ENCODE peak calls at places on chromosomes 1 and 21, in five cellular contexts. M is breast epithelium, K is fibroblast of mammary gland, O is WERI-Rb-1, W is SK-N-SH. H is an unnamed sample.

GRCh38 chr1:89005286-89006151 is 13.1 kb upstream of the KYAT3 start:
- DNase-seq in M (peak), K (no peak), O (peak), W (no peak), H (no peak)

GRCh38 chr1:159755608-159756007 is 25.2 kb upstream of the DUSP23 start:
- DNase-seq in K (no peak), O (no peak), W (no peak), M (no peak), H (no peak)

GRCh38 chr1:206471415-206471801 is 1.1 kb downstream of the IKBKE start:
- DNase-seq in K (no peak), W (no peak), O (no peak), M (no peak), H (no peak)

GRCh38 chr21:34707876-34708325 is 39.1 kb downstream of the CLIC6 start:
- DNase-seq in M (no peak), W (no peak), O (no peak), K (no peak), H (no peak)

GRCh38 chr1:162561616-162562451 is at the start of gene UAP1:
- DNase-seq in W (no peak), M (no peak), K (no peak), O (no peak), H (no peak)

GRCh38 chr1:74222701-74223100 is 12.5 kb upstream of the TNNI3K start:
- DNase-seq in M (no peak), K (no peak), W (no peak), O (no peak), H (no peak)

GRCh38 chr1:164498792-164499191 is 60.2 kb upstream of the PBX1 start:
- DNase-seq in K (no peak), W (no peak), M (no peak), O (peak), H (no peak)

GRCh38 chr1:2534775-2535387 is 4.8 kb upstream of the HES5 start:
- DNase-seq in W (no peak), M (peak), O (no peak), K (peak), H (no peak)

GRCh38 chr1:187310038-187310437 is 481.3 kb downstream of the PLA2G4A start:
- DNase-seq in K (no peak), M (no peak), W (no peak), O (no peak), H (no peak)

GRCh38 chr1:83905315-83905907 is 93.5 kb downstream of the TTLL7 start:
- DNase-seq in W (peak), M (no peak), K (peak), O (no peak), H (no peak)

GRCh38 chr1:117615474-117615873 is 9.6 kb downstream of the TENT5C start:
- DNase-seq in W (no peak), K (no peak), O (no peak), M (no peak), H (no peak)

GRCh38 chr21:25862596-25862995 is 127.8 kb downstream of the GABPA start:
- DNase-seq in M (no peak), W (no peak), O (peak), K (peak), H (no peak)

GRCh38 chr1:241316372-241316771 is 40.6 kb downstream of the RGS7 start:
- DNase-seq in O (no peak), K (no peak), M (no peak), W (no peak), H (no peak)

GRCh38 chr1:20751462-20751990 is 19.0 kb upstream of the SH2D5 start:
- DNase-seq in W (no peak), K (no peak), O (no peak), M (no peak), H (no peak)

GRCh38 chr1:171434717-171435346 is 50.5 kb upstream of the PRRC2C start:
- DNase-seq in M (no peak), K (peak), O (no peak), W (no peak), H (no peak)

GRCh38 chr1:106676021-106676420 is 380.5 kb upstream of the PRMT6 start:
- DNase-seq in M (no peak), W (no peak), O (no peak), K (peak), H (no peak)

GRCh38 chr1:222126052-222126451 is 384.2 kb upstream of the DUSP10 start:
- DNase-seq in W (no peak), K (no peak), M (no peak), O (no peak), H (no peak)

GRCh38 chr1:228059536-228060457 is 22.7 kb upstream of the ARF1 start:
- DNase-seq in M (peak), K (peak), O (peak), W (peak), H (peak)

GRCh38 chr1:71377886-71378285 is 297.1 kb upstream of the ZRANB2 start:
- DNase-seq in W (no peak), K (no peak), M (no peak), O (no peak), H (no peak)

GRCh38 chr1:241998412-241998921 is 431 bp downstream of the MAP1LC3C start:
- DNase-seq in O (no peak), K (peak), W (no peak), M (no peak), H (peak)

GRCh38 chr1:87450615-87451209 is 122.0 kb downstream of the LMO4 start:
- DNase-seq in K (no peak), M (no peak), O (no peak), W (no peak), H (no peak)

GRCh38 chr21:42650441-42651421 is 2.7 kb upstream of the PDE9A start:
- DNase-seq in K (no peak), M (no peak), W (no peak), O (no peak), H (peak)

GRCh38 chr1:182789138-182790076 is at the start of gene NPL:
- DNase-seq in O (peak), K (peak), M (peak), W (peak), H (peak)

GRCh38 chr1:245310605-245311531 is 156.1 kb downstream of the KIF26B start:
- DNase-seq in W (peak), K (peak), M (no peak), O (no peak), H (peak)

GRCh38 chr1:150464422-150464826 is 22.8 kb upstream of the TARS2 start:
- DNase-seq in W (peak), K (peak), M (peak), O (peak), H (peak)

GRCh38 chr1:197481101-197481500 is 213.0 kb downstream of the CRB1 start:
- DNase-seq in M (no peak), K (no peak), W (no peak), O (no peak), H (no peak)

GRCh38 chr1:29581256-29581655 is 344.9 kb downstream of the PTPRU start:
- DNase-seq in W (no peak), K (no peak), M (no peak), O (no peak), H (no peak)

GRCh38 chr1:199684686-199685273 is 342.7 kb upstream of the NR5A2 start:
- DNase-seq in M (no peak), W (peak), K (peak), O (peak), H (no peak)

GRCh38 chr1:37471345-37472231 is 2.8 kb upstream of the ZC3H12A start:
- DNase-seq in W (peak), O (no peak), K (peak), M (peak), H (no peak)

GRCh38 chr1:199759268-199759724 is 268.2 kb upstream of the NR5A2 start:
- DNase-seq in W (no peak), O (no peak), K (peak), M (no peak), H (no peak)

GRCh38 chr1:145879775-145880174 is 5.9 kb downstream of the ANKRD35 start:
- DNase-seq in W (no peak), M (no peak), K (no peak), O (no peak), H (no peak)

GRCh38 chr1:22889213-22889827 is 83.3 kb downstream of the LACTBL1 start:
- DNase-seq in K (peak), M (no peak), O (peak), W (peak), H (no peak)

GRCh38 chr1:165143437-165144065 is 213.0 kb downstream of the LMX1A start:
- DNase-seq in W (no peak), O (peak), K (peak), M (no peak), H (peak)

GRCh38 chr1:160374701-160375443 is 8.0 kb downstream of the NHLH1 start:
- DNase-seq in O (peak), K (no peak), M (no peak), W (no peak), H (peak)

GRCh38 chr1:47951026-47951425 is 46.2 kb downstream of the TRABD2B start:
- DNase-seq in M (no peak), K (no peak), W (no peak), O (no peak), H (no peak)

GRCh38 chr1:47950481-47950880 is 46.7 kb downstream of the TRABD2B start:
- DNase-seq in K (no peak), M (no peak), O (no peak), W (no peak), H (no peak)

GRCh38 chr1:47948126-47948525 is 49.1 kb downstream of the TRABD2B start:
- DNase-seq in K (peak), M (no peak), O (peak), W (no peak), H (no peak)

GRCh38 chr1:47953661-47954060 is 43.5 kb downstream of the TRABD2B start:
- DNase-seq in O (no peak), W (no peak), K (no peak), M (no peak), H (no peak)

DNA sequence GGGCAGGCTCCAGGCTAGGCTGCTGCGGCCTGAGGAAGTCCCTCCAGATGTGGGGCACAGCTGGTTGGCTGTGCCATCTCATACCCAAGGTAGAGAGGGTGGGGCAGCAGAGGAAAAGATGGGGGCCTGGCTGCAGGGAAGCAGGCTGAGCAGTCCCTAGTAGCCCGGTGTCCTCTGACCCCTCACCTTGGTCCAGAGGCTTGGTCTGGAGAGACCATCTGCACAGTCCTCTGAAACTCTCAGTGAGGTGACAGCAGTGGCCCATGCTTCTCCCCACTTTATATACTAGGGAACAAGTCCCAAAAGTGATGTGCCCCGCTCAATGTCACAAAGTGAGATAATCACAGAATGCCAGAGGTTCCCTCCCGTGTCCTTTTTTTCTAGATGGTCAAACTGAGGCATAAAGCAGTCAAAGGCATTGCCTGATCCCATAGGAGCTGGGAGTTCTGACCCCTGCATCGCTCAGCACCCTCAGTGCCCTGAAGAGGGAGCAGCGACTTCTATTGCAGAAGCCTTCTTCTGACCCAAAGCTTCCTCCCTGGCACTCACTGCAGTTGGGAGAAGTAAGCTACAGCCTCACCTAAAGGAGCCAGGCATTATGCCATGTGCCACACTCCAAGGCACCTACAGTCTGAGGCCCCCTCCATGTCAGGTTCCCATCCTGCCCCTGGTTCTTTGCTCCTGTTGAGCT is 45.5 kb downstream of the TRABD2B start:
- DNase-seq in K (no peak), O (peak), W (no peak), M (no peak), H (no peak)
- TF ChIP-seq CTCF in K (no peak), O (peak), W (no peak), M (no peak), H (no peak)

GRCh38 chr1:4593106-4593505 is 61.3 kb upstream of the AJAP1 start:
- DNase-seq in O (no peak), K (no peak), W (no peak), M (no peak), H (no peak)

GRCh38 chr1:4595341-4596225 is 58.8 kb upstream of the AJAP1 start:
- DNase-seq in W (no peak), M (no peak), K (no peak), O (no peak), H (no peak)

GRCh38 chr1:4596486-4596885 is 57.9 kb upstream of the AJAP1 start:
- DNase-seq in M (no peak), W (no peak), O (no peak), K (no peak), H (no peak)

GRCh38 chr1:4597020-4597419 is 57.4 kb upstream of the AJAP1 start:
- DNase-seq in K (no peak), O (no peak), W (no peak), M (no peak), H (no peak)

GRCh38 chr1:4594286-4594991 is 60.0 kb upstream of the AJAP1 start:
- DNase-seq in W (no peak), M (no peak), O (peak), K (no peak), H (no peak)
- TF ChIP-seq CTCF in W (no peak), M (no peak), O (peak), K (no peak), H (no peak)

GRCh38 chr1:112737573-112737972 is 22.4 kb upstream of the PPM1J start:
- DNase-seq in O (no peak), K (no peak), W (no peak), M (no peak), H (no peak)

GRCh38 chr1:112731451-112731850 is 16.3 kb upstream of the PPM1J start:
- DNase-seq in M (no peak), O (no peak), W (no peak), K (no peak), H (no peak)

GRCh38 chr1:112729909-112730308 is 14.8 kb upstream of the PPM1J start:
- DNase-seq in W (no peak), M (no peak), K (no peak), O (peak), H (no peak)

GRCh38 chr1:112735752-112736151 is 20.6 kb upstream of the PPM1J start:
- DNase-seq in K (peak), O (no peak), M (no peak), W (no peak), H (no peak)
- TF ChIP-seq CTCF in K (no peak), O (no peak), M (no peak), W (no peak), H (no peak)

GRCh38 chr1:17572264-17572985 is 32.9 kb downstream of the ARHGEF10L start:
- DNase-seq in K (no peak), W (no peak), M (no peak), O (peak), H (no peak)
- TF ChIP-seq CTCF in K (no peak), W (peak), M (no peak), O (peak), H (peak)

DNA sequence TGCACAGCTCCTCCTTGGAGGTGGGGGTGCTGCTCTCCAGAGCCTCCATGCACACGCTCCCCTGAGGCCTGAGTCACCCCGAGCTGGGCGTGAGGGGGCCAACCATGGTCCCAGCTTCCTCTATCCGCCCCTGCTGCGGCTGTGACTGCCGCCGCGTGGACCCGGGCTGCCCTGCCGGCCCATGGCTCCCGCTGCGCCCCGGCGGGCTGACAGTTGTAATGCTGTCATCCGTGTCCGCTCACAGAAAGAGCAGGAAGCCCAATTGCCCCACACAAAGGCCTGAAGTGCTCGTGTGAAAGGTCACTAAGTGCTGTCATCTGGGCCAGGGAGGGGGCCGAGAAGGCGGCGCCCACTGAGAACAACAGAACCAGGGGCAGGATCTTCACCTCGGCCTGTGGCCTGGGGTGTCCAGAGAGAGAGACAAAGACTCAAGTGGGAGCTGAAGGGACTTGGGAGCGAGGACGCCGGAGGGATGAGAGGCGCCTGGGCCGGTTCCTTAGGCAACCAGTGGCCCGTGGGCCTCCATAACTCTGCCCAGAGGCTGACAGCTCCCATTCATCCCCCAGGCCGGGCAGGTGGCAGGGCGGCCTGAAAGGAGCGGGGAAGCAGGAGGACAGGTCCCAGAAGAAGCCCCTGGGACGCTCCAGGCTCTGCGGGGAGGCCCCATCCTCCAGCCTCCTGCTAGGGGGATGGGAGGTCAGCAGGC is 31.5 kb downstream of the OLIG1 start:
- DNase-seq in K (no peak), W (no peak), M (no peak), O (no peak), H (no peak)
- TF ChIP-seq CTCF in K (no peak), W (no peak), M (no peak), O (no peak), H (no peak)

GRCh38 chr21:30199989-30200388 is 15.9 kb downstream of the CLDN8 start:
- DNase-seq in O (no peak), W (no peak), M (no peak), K (no peak), H (no peak)
- TF ChIP-seq CTCF in O (no peak), W (no peak), M (no peak), K (no peak), H (no peak)